ENCODE peak calls at places on chromosomes 7 and 10, in eight cellular contexts. B is RPMI8226; Q is HFF-Myc; N is T-helper 1 cell; K is endodermal cell; E is activated T-helper 1 cell treated with anti-CD3 and anti-CD28 coated beads, Interleukin-12 subunit alpha, Interleukin-12 subunit beta, Interleukin-2, Interleukin-4 antibody, amounts not matched to agents 30 ng/mL and 10 ng/mL and 1 ng/mL, durations not matched to agents 14 hours and 24 hours and 36 hours; M is esophagus squamous epithelium; Z is psoas muscle. A is an unnamed sample.

GRCh38 chr7:83835424-83835823 is 186.5 kb upstream of the SEMA3E start:
- DNase-seq in Q (no peak), M (no peak), K (no peak), B (no peak), Z (no peak), N (no peak), E (no peak), A (no peak)

GRCh38 chr7:47482013-47482761 is 99.7 kb downstream of the TNS3 start:
- DNase-seq in E (no peak), Z (peak; percentile 70), K (no peak), N (no peak), B (peak; percentile 84), Q (peak; percentile 82), M (no peak), A (peak; percentile 66)

GRCh38 chr7:157493017-157493416 is 156.2 kb downstream of the DNAJB6 start:
- DNase-seq in K (peak; percentile 55), E (no peak), N (no peak), B (no peak), Q (no peak), M (no peak), Z (no peak), A (no peak)

GRCh38 chr10:24331457-24331856 is 122.5 kb downstream of the KIAA1217 start:
- DNase-seq in Z (peak; percentile 60), M (no peak), Q (no peak), B (peak; percentile 19), K (no peak), N (no peak), E (no peak), A (peak; percentile 39)

GRCh38 chr7:30351274-30351673 is 66.9 kb downstream of the ZNRF2 start:
- DNase-seq in Z (no peak), K (no peak), M (no peak), E (no peak), Q (no peak), N (no peak), B (no peak), A (no peak)

GRCh38 chr7:36175872-36176271 is 22.8 kb downstream of the EEPD1 start:
- DNase-seq in B (no peak), Z (peak; percentile 40), Q (no peak), N (no peak), E (no peak), K (no peak), M (no peak), A (peak; percentile 43)

GRCh38 chr10:28734940-28735759 is 57.8 kb downstream of the BAMBI start:
- DNase-seq in K (peak; percentile 56), B (peak; percentile 38), N (no peak), M (no peak), E (no peak), Q (peak; percentile 86), Z (no peak), A (no peak)

GRCh38 chr7:74587435-74588126 is 69.9 kb upstream of the GTF2I start:
- DNase-seq in M (no peak), K (peak; percentile 89), E (no peak), N (no peak), Q (peak; percentile 78), Z (peak; percentile 90), B (peak; percentile 53), A (peak; percentile 50)

GRCh38 chr10:5958077-5958476 is 19.3 kb downstream of the IL15RA start:
- DNase-seq in Z (no peak), K (peak; percentile 28), N (no peak), M (no peak), E (no peak), B (no peak), Q (peak; percentile 63), A (no peak)

GRCh38 chr10:119452396-119452795 is 90.1 kb downstream of the RGS10 start:
- DNase-seq in B (no peak), Z (no peak), E (no peak), Q (no peak), N (no peak), K (no peak), M (no peak), A (no peak)

GRCh38 chr10:124417846-124418725 is 637 bp downstream of the OAT start:
- DNase-seq in Z (peak; percentile 55), E (peak; percentile 52), Q (no peak), N (peak; percentile 32), K (peak; percentile 86), M (no peak), B (peak; percentile 42), A (peak; percentile 43)

GRCh38 chr7:25009271-25009670 is 29.3 kb upstream of the OSBPL3 start:
- DNase-seq in M (no peak), Z (no peak), N (no peak), K (no peak), Q (peak; percentile 41), E (no peak), B (no peak), A (no peak)

GRCh38 chr7:137127806-137128205 is 215.7 kb downstream of the PTN start:
- DNase-seq in Z (no peak), E (no peak), M (no peak), N (no peak), K (no peak), B (no peak), Q (no peak), A (no peak)

GRCh38 chr7:12674861-12675260 is 12.6 kb upstream of the ARL4A start:
- DNase-seq in Q (no peak), B (peak; percentile 73), K (peak; percentile 70), M (no peak), E (peak; percentile 43), Z (no peak), N (peak; percentile 38), A (no peak)